ENCODE peak calls at places on chromosomes 2 and 18, in eight cellular contexts. W is cardiac fibroblast; H is chondrocyte; L is neural progenitor cell; K is ovary; E is RWPE1; O is endothelial cell; R is CD4-positive, alpha-beta T cell. V is an unnamed sample.
A peak's percentile ranks its signal among the peaks of the same experiment; 100 is the strongest.

GRCh38 chr2:14257801-14258507 is 374.6 kb upstream of the LRATD1 start:
- DNase-seq in W (peak; percentile 56), H (no peak), L (no peak), K (no peak), E (no peak), O (no peak), R (no peak), V (peak; percentile 82)

GRCh38 chr2:232387451-232388171 is 9.1 kb downstream of the ALPP start:
- DNase-seq in W (no peak), H (peak; percentile 86), L (no peak), K (no peak), E (no peak), O (no peak), R (no peak), V (no peak)

GRCh38 chr2:54773838-54774237 is 50.4 kb downstream of the EML6 start:
- DNase-seq in W (peak; percentile 32), H (no peak), L (peak; percentile 19), K (no peak), E (no peak), O (no peak), R (no peak), V (no peak)

GRCh38 chr2:229261076-229261475 is 10.0 kb downstream of the PID1 start:
- DNase-seq in W (no peak), H (no peak), L (no peak), K (no peak), E (no peak), O (no peak), R (no peak), V (no peak)

GRCh38 chr2:227817940-227818568 is 4.4 kb downstream of the CCL20 start:
- DNase-seq in W (peak; percentile 100), H (peak; percentile 98), L (peak; percentile 10), K (peak; percentile 16), E (peak; percentile 97), O (no peak), R (peak; percentile 56), V (peak; percentile 100)

GRCh38 chr2:1709970-1710560 is 34.2 kb downstream of the PXDN start:
- DNase-seq in W (no peak), H (no peak), L (no peak), K (no peak), E (no peak), O (no peak), R (no peak), V (no peak)

GRCh38 chr18:3710712-3711269 is 260.8 kb downstream of the TGIF1 start:
- DNase-seq in W (no peak), H (no peak), L (no peak), K (no peak), E (no peak), O (peak; percentile 26), R (no peak), V (no peak)

GRCh38 chr2:37795938-37796337 is 124.5 kb upstream of the CDC42EP3 start:
- DNase-seq in W (peak; percentile 82), H (no peak), L (no peak), K (no peak), E (no peak), O (no peak), R (no peak), V (peak; percentile 74)

GRCh38 chr18:57353940-57354461 is 1.6 kb downstream of the ST8SIA3 start:
- DNase-seq in W (peak; percentile 36), H (no peak), L (peak; percentile 94), K (peak; percentile 24), E (peak; percentile 27), O (peak; percentile 87), R (no peak), V (peak; percentile 52)

GRCh38 chr2:134087371-134087921 is 166.4 kb upstream of the MGAT5 start:
- DNase-seq in W (no peak), H (no peak), L (no peak), K (no peak), E (no peak), O (no peak), R (no peak), V (no peak)

GRCh38 chr2:165573534-165574461 is 104.3 kb downstream of the CSRNP3 start:
- DNase-seq in W (peak; percentile 36), H (no peak), L (peak; percentile 92), K (peak; percentile 71), E (no peak), O (peak; percentile 66), R (no peak), V (peak; percentile 38)

GRCh38 chr2:173282795-173283545 is 71.7 kb upstream of the CDCA7 start:
- DNase-seq in W (no peak), H (no peak), L (no peak), K (no peak), E (no peak), O (no peak), R (no peak), V (peak; percentile 70)

GRCh38 chr2:74625658-74626425 is 22.3 kb downstream of the M1AP start:
- DNase-seq in W (no peak), H (no peak), L (no peak), K (no peak), E (no peak), O (no peak), R (no peak), V (no peak)

GRCh38 chr2:56587456-56587855 is 403.7 kb downstream of the CCDC85A start:
- DNase-seq in W (no peak), H (no peak), L (no peak), K (no peak), E (no peak), O (no peak), R (no peak), V (no peak)

GRCh38 chr18:56831988-56832387 is 180.8 kb downstream of the WDR7 start:
- DNase-seq in W (no peak), H (no peak), L (peak; percentile 8), K (no peak), E (no peak), O (no peak), R (no peak), V (no peak)

GRCh38 chr18:8401606-8402005 is 207.6 kb upstream of the RAB12 start:
- DNase-seq in W (no peak), H (no peak), L (no peak), K (no peak), E (no peak), O (no peak), R (no peak), V (no peak)

GRCh38 chr2:213764849-213765248 is 480.6 kb downstream of the SPAG16 start:
- DNase-seq in W (no peak), H (no peak), L (no peak), K (no peak), E (no peak), O (no peak), R (no peak), V (no peak)

GRCh38 chr2:75047189-75047812 is 88.9 kb downstream of the POLE4 start:
- DNase-seq in W (peak; percentile 51), H (no peak), L (no peak), K (no peak), E (peak; percentile 42), O (no peak), R (no peak), V (peak; percentile 59)

GRCh38 chr2:134173338-134174016 is 80.4 kb upstream of the MGAT5 start:
- DNase-seq in W (no peak), H (no peak), L (no peak), K (no peak), E (peak; percentile 53), O (no peak), R (no peak), V (peak; percentile 92)

GRCh38 chr2:216688731-216689360 is 6.5 kb downstream of the IGFBP5 start:
- DNase-seq in W (no peak), H (no peak), L (no peak), K (peak; percentile 52), E (no peak), O (no peak), R (no peak), V (no peak)

GRCh38 chr2:127640082-127641072 is 5.6 kb upstream of the GPR17 start:
- DNase-seq in W (no peak), H (no peak), L (peak; percentile 56), K (no peak), E (no peak), O (peak; percentile 35), R (peak; percentile 50), V (no peak)
- TF ChIP-seq CTCF in W (peak; percentile 39), H (peak; percentile 64), L (peak; percentile 54), K (no peak), E (no peak), O (peak; percentile 24), R (peak; percentile 31), V (no peak)

GRCh38 chr2:156116113-156116512 is 216.4 kb downstream of the NR4A2 start:
- DNase-seq in W (no peak), H (no peak), L (no peak), K (no peak), E (no peak), O (no peak), R (no peak), V (peak; percentile 96)

GRCh38 chr2:156115338-156115737 is 217.2 kb downstream of the NR4A2 start:
- DNase-seq in W (peak; percentile 19), H (no peak), L (no peak), K (no peak), E (no peak), O (no peak), R (no peak), V (peak; percentile 88)

GRCh38 chr2:156112323-156112722 is 220.2 kb downstream of the NR4A2 start:
- DNase-seq in W (no peak), H (no peak), L (no peak), K (no peak), E (no peak), O (no peak), R (no peak), V (peak; percentile 70)

GRCh38 chr2:156110890-156111289 is 221.6 kb downstream of the NR4A2 start:
- DNase-seq in W (no peak), H (no peak), L (peak; percentile 56), K (no peak), E (no peak), O (peak; percentile 51), R (no peak), V (peak; percentile 56)
- TF ChIP-seq CTCF in W (peak; percentile 2), H (no peak), L (peak; percentile 45), K (no peak), E (no peak), O (no peak), R (no peak), V (peak; percentile 44)

GRCh38 chr2:170986566-170987258 is 57.7 kb downstream of the GORASP2 start:
- DNase-seq in W (no peak), H (no peak), L (no peak), K (no peak), E (no peak), O (no peak), R (no peak), V (no peak)

GRCh38 chr2:170996316-170996715 is 67.3 kb downstream of the GORASP2 start:
- DNase-seq in W (no peak), H (no peak), L (no peak), K (no peak), E (no peak), O (no peak), R (no peak), V (no peak)

GRCh38 chr2:170991398-170992185 is 62.5 kb downstream of the GORASP2 start:
- DNase-seq in W (no peak), H (no peak), L (no peak), K (no peak), E (no peak), O (no peak), R (no peak), V (no peak)
- TF ChIP-seq CTCF in W (no peak), H (peak; percentile 46), L (peak; percentile 32), K (no peak), E (no peak), O (no peak), R (no peak), V (peak; percentile 27)

DNA sequence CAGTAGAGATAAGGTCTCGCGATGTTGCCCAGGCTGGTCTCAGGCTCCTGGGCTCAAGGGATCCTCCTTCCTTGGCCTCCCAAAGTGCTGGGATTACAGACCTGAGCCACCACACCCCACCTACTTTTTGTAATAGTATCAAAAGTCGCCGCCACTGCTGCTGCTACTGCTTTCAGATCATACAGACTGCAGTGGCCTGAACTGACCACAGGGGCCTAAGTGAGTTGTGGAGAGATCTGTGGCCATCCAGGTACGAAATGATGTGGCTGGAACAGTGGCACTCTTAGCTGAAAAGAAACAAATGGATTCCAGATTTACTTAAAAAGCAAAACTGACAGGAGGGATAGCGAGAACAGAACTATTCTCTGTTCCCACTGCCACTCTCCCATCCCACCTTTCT is 32.9 kb upstream of the POMC start:
- DNase-seq in W (no peak), H (no peak), L (peak; percentile 54), K (no peak), E (no peak), O (no peak), R (no peak), V (no peak)
- TF ChIP-seq CTCF in W (peak; percentile 41), H (peak; percentile 47), L (peak; percentile 45), K (no peak), E (no peak), O (peak; percentile 41), R (no peak), V (peak; percentile 30)

V was measured in epithelial cell of esophagus.